ENCODE peak calls at places on chromosomes 7 and 10, in nine cellular contexts. R is astrocyte; F is AG09309; L is HCT116; U is CD8-positive, alpha-beta T cell; Y is BE2C; K is fibroblast of lung; D is fibroblast of the aortic adventitia; P is PC-3. B is an unnamed sample.

GRCh38 chr10:118408145-118408544 is 66.0 kb upstream of the FAM204A start:
- DNase-seq in P (no peak), K (no peak), L (no peak), F (no peak), D (no peak), U (no peak), Y (no peak), R (no peak), B (no peak)

GRCh38 chr7:30321089-30321991 is 36.9 kb downstream of the ZNRF2 start:
- DNase-seq in P (no peak), R (no peak), Y (peak), U (no peak), L (no peak), D (peak), F (no peak), K (peak), B (no peak)

GRCh38 chr7:105017263-105018051 is 3.5 kb downstream of the KMT2E start:
- DNase-seq in K (no peak), U (no peak), R (no peak), L (no peak), P (no peak), Y (no peak), F (no peak), D (no peak), B (no peak)

GRCh38 chr7:111474723-111475418 is 87.4 kb downstream of the IMMP2L start:
- DNase-seq in Y (no peak), L (no peak), U (no peak), F (no peak), D (no peak), P (no peak), K (no peak), R (no peak), B (no peak)

GRCh38 chr7:43656997-43657396 is 72.3 kb downstream of the COA1 start:
- DNase-seq in P (no peak), K (no peak), L (no peak), D (no peak), F (no peak), Y (no peak), R (no peak), U (no peak), B (no peak)

GRCh38 chr7:111741811-111742240 is 179.5 kb upstream of the IMMP2L start:
- DNase-seq in P (peak), U (peak), L (peak), R (peak), D (peak), K (peak), Y (peak), F (no peak), B (peak)

GRCh38 chr10:69728335-69728861 is 73.3 kb upstream of the COL13A1 start:
- DNase-seq in R (peak), P (peak), Y (peak), F (no peak), K (peak), U (no peak), L (no peak), D (peak), B (no peak)

GRCh38 chr7:50711271-50712175 is 71.2 kb downstream of the GRB10 start:
- DNase-seq in F (no peak), U (no peak), Y (no peak), P (peak), K (peak), D (peak), L (no peak), R (no peak), B (no peak)

GRCh38 chr7:86328801-86329433 is 314.8 kb upstream of the GRM3 start:
- DNase-seq in Y (no peak), D (no peak), R (no peak), P (no peak), L (no peak), U (no peak), F (no peak), K (no peak), B (no peak)

GRCh38 chr10:82378146-82378545 is 503.2 kb downstream of the NRG3 start:
- DNase-seq in L (no peak), U (no peak), Y (peak), F (no peak), R (peak), K (peak), P (no peak), D (peak), B (no peak)

DNA sequence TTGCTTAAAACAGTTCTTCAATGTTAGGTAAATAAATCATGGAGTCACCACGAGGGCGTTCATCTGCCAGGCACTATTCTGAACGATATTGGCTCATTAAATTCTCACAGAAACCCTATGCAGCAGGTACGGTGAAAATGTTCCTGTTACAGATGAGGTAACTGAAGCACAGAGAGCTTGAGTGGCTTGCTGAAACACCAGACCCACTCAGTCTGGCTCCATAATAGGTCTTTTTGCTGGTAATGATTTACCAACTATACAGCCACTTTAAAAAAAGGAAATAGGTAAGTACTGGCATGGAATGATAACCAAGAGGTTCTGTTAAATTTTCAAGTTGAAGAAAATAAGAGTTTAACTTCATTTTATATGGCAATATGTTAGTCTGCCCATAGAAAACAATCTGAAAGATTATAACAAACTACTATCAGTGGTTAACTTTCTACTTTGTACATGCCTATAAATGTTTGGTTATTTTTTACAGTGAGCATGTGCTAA is 1.3 kb upstream of the TM9SF3 start:
- DNase-seq in Y (no peak), K (no peak), L (no peak), P (no peak), R (no peak), D (no peak), U (no peak), F (no peak), B (no peak)
- H3K4me3 ChIP-seq in Y (peak), K (peak), L (peak), P (peak), R (peak), D (peak), U (peak), F (peak), B (no peak)

GRCh38 chr7:145169908-145170307 is 334.1 kb upstream of the TPK1 start:
- DNase-seq in D (no peak), L (no peak), K (peak), U (no peak), R (no peak), P (peak), Y (no peak), F (no peak), B (no peak)
- TF ChIP-seq CTCF in D (no peak), L (no peak), K (no peak), U (no peak), R (no peak), P (peak), Y (no peak), F (no peak), B (no peak)

GRCh38 chr10:11401314-11402222 is 209.9 kb downstream of the USP6NL start:
- DNase-seq in U (no peak), F (no peak), R (no peak), L (no peak), K (no peak), P (no peak), Y (no peak), D (no peak), B (no peak)

GRCh38 chr10:11402392-11402791 is 209.1 kb downstream of the USP6NL start:
- DNase-seq in U (no peak), F (no peak), D (no peak), P (no peak), Y (no peak), K (no peak), R (no peak), L (no peak), B (no peak)

GRCh38 chr10:11406746-11407145 is 204.7 kb downstream of the USP6NL start:
- DNase-seq in K (no peak), F (no peak), Y (no peak), P (no peak), R (no peak), D (no peak), L (no peak), U (no peak), B (no peak)

GRCh38 chr10:11404931-11405330 is 206.5 kb downstream of the USP6NL start:
- DNase-seq in K (no peak), Y (no peak), L (no peak), R (no peak), U (no peak), P (no peak), D (no peak), F (no peak), B (no peak)

GRCh38 chr10:11403116-11403515 is 208.3 kb downstream of the USP6NL start:
- DNase-seq in P (no peak), K (no peak), L (no peak), R (no peak), U (peak), Y (no peak), D (no peak), F (no peak), B (no peak)
- H3K4me3 ChIP-seq in P (no peak), K (no peak), L (no peak), R (no peak), U (no peak), Y (no peak), D (no peak), F (no peak), B (no peak)

GRCh38 chr7:102248081-102248455 is 38.6 kb upstream of the SH2B2 start:
- DNase-seq in D (no peak), F (no peak), U (no peak), Y (no peak), L (no peak), P (no peak), K (no peak), R (no peak), B (no peak)
- TF ChIP-seq CTCF in D (no peak), F (no peak), U (no peak), Y (no peak), L (no peak), P (no peak), K (no peak), R (no peak), B (no peak)

DNA sequence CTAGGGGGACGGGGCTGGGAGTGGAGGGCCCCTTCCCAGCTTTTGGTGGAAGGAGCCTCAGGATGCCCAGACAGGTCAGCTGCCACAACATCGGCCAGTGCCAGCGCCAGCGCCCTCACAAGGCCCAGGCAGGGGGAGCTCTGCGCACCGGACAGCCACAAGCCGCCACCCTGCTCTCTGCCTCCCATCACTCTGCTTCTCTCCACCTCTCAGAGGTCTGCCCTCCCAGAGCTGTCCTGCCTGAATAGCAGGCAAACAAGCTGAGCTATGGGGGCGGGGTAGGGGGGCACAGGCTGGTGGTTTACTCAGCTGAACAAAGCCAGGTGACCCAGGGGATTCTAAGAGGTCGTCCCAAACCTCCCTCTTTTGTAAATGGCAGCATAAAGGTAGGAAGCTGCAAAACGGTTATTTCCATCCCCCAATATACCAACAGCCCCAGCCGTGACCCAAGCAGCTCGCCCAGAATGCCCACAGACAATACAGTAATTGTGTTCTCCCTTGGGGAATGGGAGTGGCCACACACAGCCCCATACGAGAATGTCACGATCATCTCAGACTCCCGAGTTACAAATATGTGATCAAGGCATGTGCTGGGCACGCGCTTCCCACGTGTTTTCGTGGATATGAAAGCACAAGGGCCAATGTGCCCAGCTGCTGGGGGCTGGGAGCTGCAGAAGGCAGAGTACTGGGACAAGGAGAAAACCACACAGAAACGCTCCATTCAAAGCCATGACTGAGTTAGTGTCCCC is 19.7 kb downstream of the FAM53B start:
- DNase-seq in P (no peak), L (no peak), R (no peak), D (no peak), K (no peak), F (no peak), U (no peak), Y (no peak), B (no peak)
- H3K4me3 ChIP-seq in P (no peak), L (no peak), R (no peak), D (no peak), K (no peak), F (no peak), U (no peak), Y (no peak), B (no peak)

GRCh38 chr10:124237282-124237975 is 144.0 kb upstream of the CHST15 start:
- DNase-seq in D (no peak), P (no peak), Y (no peak), F (no peak), K (no peak), L (no peak), R (no peak), U (no peak), B (no peak)
- TF ChIP-seq CTCF in D (no peak), P (no peak), Y (no peak), F (no peak), K (no peak), L (no peak), R (no peak), U (no peak), B (no peak)

DNA sequence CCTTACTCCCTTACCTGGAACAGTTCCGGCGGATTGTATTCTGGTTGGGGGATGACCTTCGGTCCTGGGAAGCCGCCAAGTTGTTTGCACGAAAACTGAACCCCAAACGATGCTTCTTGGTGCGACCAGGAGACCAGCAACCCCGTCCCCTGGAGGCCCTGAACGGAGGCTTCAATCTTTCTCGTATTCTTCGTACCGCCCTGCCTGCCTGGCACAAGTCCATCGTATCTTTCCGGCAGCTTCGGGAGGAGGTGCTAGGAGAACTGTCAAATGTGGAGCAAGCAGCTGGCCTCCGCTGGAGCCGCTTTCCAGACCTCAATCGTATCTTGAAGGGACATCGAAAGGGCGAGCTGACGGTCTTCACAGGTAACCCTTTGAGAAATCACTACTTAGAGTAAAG is 1.7 kb downstream of the TWNK start:
- DNase-seq in D (no peak), R (no peak), L (no peak), K (no peak), F (no peak), P (peak), U (no peak), Y (no peak), B (no peak)
- H3K4me3 ChIP-seq in D (no peak), R (no peak), L (no peak), K (no peak), F (no peak), P (peak), U (no peak), Y (no peak), B (no peak)

GRCh38 chr10:50578949-50579348 is 44.8 kb downstream of the SGMS1 start:
- DNase-seq in L (no peak), K (no peak), R (no peak), D (no peak), P (no peak), Y (no peak), F (no peak), U (no peak), B (no peak)

GRCh38 chr10:50577681-50578350 is 45.9 kb downstream of the SGMS1 start:
- DNase-seq in P (peak), K (peak), F (no peak), Y (peak), L (no peak), D (peak), R (peak), U (no peak), B (peak)

GRCh38 chr10:50575477-50576244 is 48.1 kb downstream of the SGMS1 start:
- DNase-seq in K (no peak), L (no peak), P (no peak), U (no peak), R (no peak), D (no peak), Y (no peak), F (no peak), B (no peak)

GRCh38 chr10:50576245-50576815 is 47.4 kb downstream of the SGMS1 start:
- DNase-seq in F (no peak), R (no peak), K (peak), L (no peak), Y (no peak), U (no peak), P (peak), D (no peak), B (no peak)

DNA sequence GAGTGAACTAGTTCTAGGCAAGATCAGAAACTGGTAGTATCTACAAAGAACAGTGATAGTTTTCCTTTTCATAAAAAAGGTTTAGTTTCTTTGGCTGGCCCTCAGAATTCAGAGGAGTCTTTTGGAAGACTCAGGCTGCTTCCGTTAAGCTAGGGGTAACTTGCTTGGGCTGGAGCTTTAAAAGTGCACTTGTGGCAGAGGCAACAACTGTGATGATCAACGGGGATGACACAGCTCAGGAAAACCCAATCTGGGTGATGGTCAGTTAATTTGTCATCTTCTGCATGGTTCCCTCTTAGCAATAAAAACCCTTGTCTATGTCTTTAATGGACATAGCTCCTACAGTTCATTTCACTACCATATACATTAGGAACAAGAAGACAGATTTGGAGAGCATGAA is 46.8 kb downstream of the SGMS1 start:
- DNase-seq in K (no peak), D (no peak), L (no peak), R (no peak), U (no peak), P (no peak), F (no peak), Y (no peak), B (no peak)
- TF ChIP-seq CTCF in K (no peak), D (no peak), L (no peak), R (no peak), U (no peak), P (no peak), F (no peak), Y (no peak), B (no peak)